ENCODE peak calls at places on chromosomes 4 and X, in five cellular contexts. N, T, F, P and S are unnamed samples. For H3K36me3 and H3K27me3, the result is how much of the 10 kb centered on the place peaks cover.

GRCh38 chr4:74174941-74175340 is 17.0 kb downstream of the MTHFD2L start:
- DNase-seq in N (no peak), T (no peak), F (no peak), P (no peak), S (no peak)

GRCh38 chrX:138917781-138918180 is 206.3 kb upstream of the FGF13 start:
- DNase-seq in N (no peak), T (no peak), F (no peak), P (no peak), S (no peak)

GRCh38 chr4:176238819-176239218 is 30.2 kb downstream of the ASB5 start:
- DNase-seq in N (peak), T (no peak), F (no peak), P (no peak), S (no peak)

GRCh38 chr4:116515959-116516358 is 569.4 kb downstream of the TRAM1L1 start:
- DNase-seq in N (no peak), T (peak), F (no peak), P (peak), S (no peak)

GRCh38 chr4:74934016-74934821 is 1.3 kb downstream of the PARM1 start:
- DNase-seq in N (peak), T (peak), F (peak), P (peak), S (peak)

GRCh38 chr4:23915459-23916132 is 25.7 kb upstream of the PPARGC1A start:
- DNase-seq in N (no peak), T (no peak), F (no peak), P (no peak), S (no peak)

GRCh38 chrX:40146471-40147398 is 49.0 kb upstream of the BCOR start:
- DNase-seq in N (no peak), T (peak), F (peak), P (peak), S (peak)

GRCh38 chrX:151920530-151920929 is 7.8 kb downstream of the MAGEA4 start:
- DNase-seq in N (no peak), T (no peak), F (no peak), P (no peak), S (no peak)

GRCh38 chr4:81207793-81208192 is 7.2 kb downstream of the PRKG2 start:
- DNase-seq in N (peak), T (no peak), F (no peak), P (no peak), S (no peak)

GRCh38 chrX:3638280-3638873 is 75.1 kb downstream of the PRKX start:
- DNase-seq in N (peak), T (peak), F (no peak), P (peak), S (peak)

GRCh38 chrX:42025861-42026260 is 102.5 kb upstream of the CASK start:
- DNase-seq in N (no peak), T (no peak), F (no peak), P (no peak), S (no peak)

GRCh38 chrX:104316739-104317138 is 62.0 kb upstream of the ESX1 start:
- DNase-seq in N (no peak), T (no peak), F (no peak), P (no peak), S (no peak)

GRCh38 chr4:82423245-82424054 is 6.8 kb downstream of the HNRNPDL start:
- DNase-seq in N (no peak), T (no peak), F (no peak), P (no peak), S (no peak)

GRCh38 chr4:98687876-98688275 is 29.5 kb upstream of the TSPAN5 start:
- DNase-seq in N (no peak), T (no peak), F (no peak), P (no peak), S (no peak)

GRCh38 chrX:133980832-133981588 is 4.4 kb downstream of the GPC3 start:
- DNase-seq in N (no peak), T (no peak), F (no peak), P (no peak), S (peak)

GRCh38 chr4:2260336-2261109 is 1.4 kb downstream of the MXD4 start:
- DNase-seq in N (no peak), T (no peak), F (no peak), P (peak), S (no peak)

GRCh38 chr4:37648084-37648817 is 37.9 kb downstream of the RELL1 start:
- DNase-seq in N (peak), T (no peak), F (peak), P (peak), S (no peak)

GRCh38 chr4:157115613-157116340 is 39.8 kb downstream of the GLRB start:
- DNase-seq in N (no peak), T (no peak), F (no peak), P (no peak), S (no peak)

GRCh38 chrX:85244411-85245210 is 820 bp downstream of the ZNF711 start:
- DNase-seq in N (no peak), T (peak), F (no peak), P (no peak), S (peak)

GRCh38 chr4:107050525-107051135 is 14.5 kb upstream of the DKK2 start:
- DNase-seq in N (no peak), T (peak), F (no peak), P (no peak), S (no peak)

GRCh38 chrX:133337250-133337649 is 78.0 kb downstream of the GPC4 start:
- DNase-seq in N (no peak), T (no peak), F (no peak), P (peak), S (no peak)

GRCh38 chr4:111849726-111850284 is 295.4 kb upstream of the FAM241A start:
- DNase-seq in N (no peak), T (no peak), F (no peak), P (no peak), S (no peak)

GRCh38 chr4:77579406-77580076 is 26.1 kb upstream of the CXCL13 start:
- DNase-seq in N (peak), T (no peak), F (no peak), P (no peak), S (no peak)

GRCh38 chr4:56330691-56331090 is 56.6 kb downstream of the AASDH start:
- DNase-seq in N (peak), T (no peak), F (no peak), P (no peak), S (no peak)

GRCh38 chrX:85963736-85964135 is 83.6 kb downstream of the CHM start:
- DNase-seq in N (peak), T (no peak), F (no peak), P (no peak), S (no peak)

GRCh38 chrX:9566150-9566621 is 101.3 kb downstream of the TBL1X start:
- DNase-seq in N (peak), T (no peak), F (peak), P (peak), S (no peak)

GRCh38 chr4:3115637-3116300 is 41.3 kb downstream of the HTT start:
- DNase-seq in N (no peak), T (no peak), F (no peak), P (no peak), S (no peak)

GRCh38 chrX:18461431-18461830 is 36.0 kb downstream of the CDKL5 start:
- DNase-seq in N (no peak), T (no peak), F (no peak), P (no peak), S (no peak)

GRCh38 chrX:14697453-14697852 is 168.1 kb downstream of the GLRA2 start:
- DNase-seq in N (no peak), T (peak), F (no peak), P (peak), S (peak)

GRCh38 chrX:134537179-134537945 is 77.4 kb downstream of the HPRT1 start:
- DNase-seq in N (peak), T (no peak), F (no peak), P (no peak), S (no peak)

GRCh38 chr4:89727236-89727635 is 109.7 kb downstream of the SNCA start:
- DNase-seq in N (no peak), T (no peak), F (no peak), P (no peak), S (no peak)

GRCh38 chrX:38871129-38872029 is 70.1 kb downstream of the MID1IP1 start:
- DNase-seq in N (no peak), T (no peak), F (no peak), P (no peak), S (peak)

GRCh38 chr4:118767109-118767508 is 68.8 kb downstream of the SEC24D start:
- DNase-seq in N (no peak), T (no peak), F (no peak), P (no peak), S (no peak)

GRCh38 chrX:139784788-139785187 is 76.8 kb upstream of the MCF2 start:
- DNase-seq in N (no peak), T (no peak), F (no peak), P (no peak), S (no peak)

DNA sequence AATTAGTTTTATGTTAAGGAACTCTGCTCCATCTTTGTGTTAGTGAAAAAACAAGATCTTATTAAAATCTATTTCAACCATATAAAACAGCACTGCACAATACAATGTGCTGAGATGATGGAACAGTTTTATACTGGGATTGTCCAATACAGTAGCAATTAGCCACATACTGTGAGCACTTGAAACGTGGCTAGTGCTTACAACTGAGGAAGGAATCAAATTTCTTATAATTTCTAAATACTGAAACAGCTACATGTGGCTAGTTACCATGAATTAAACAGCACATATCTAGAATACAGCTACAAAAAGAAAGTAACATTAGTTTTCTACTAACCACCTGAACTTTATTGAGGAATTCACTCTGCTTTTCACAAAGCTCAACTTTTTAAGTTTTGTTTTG is 14.7 kb downstream of the NFXL1 start:
- DNase-seq in N (no peak), T (no peak), F (no peak), P (no peak), S (no peak)
- H3K36me3 ChIP-seq in N (under half), T (half or more), F (half or more), P (half or more), S (under half)

GRCh38 chr4:8506373-8507250 is 66.0 kb downstream of the TRMT44 start:
- DNase-seq in N (peak), T (no peak), F (peak), P (peak), S (peak)
- H3K4me3 ChIP-seq in N (no peak), T (no peak), F (no peak), P (no peak), S (no peak)

DNA sequence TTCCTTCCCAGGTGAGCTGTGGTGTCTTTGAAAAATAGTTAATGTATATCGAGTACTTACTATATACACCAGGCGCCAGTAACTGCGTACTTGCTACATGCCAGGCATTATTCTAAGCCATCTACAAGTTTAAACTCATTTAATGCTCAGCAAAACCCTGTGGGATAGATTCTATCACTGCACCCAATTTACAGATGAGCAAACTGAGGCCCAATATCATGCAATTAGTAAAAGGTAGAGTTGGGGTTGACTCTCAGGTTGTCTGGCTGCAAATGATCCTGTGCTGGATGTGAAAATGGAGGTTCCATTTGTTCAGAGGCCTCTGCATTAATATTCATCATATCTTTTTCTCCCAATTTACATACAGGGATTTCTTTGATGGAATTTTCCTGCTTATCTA is 17.6 kb downstream of the NKX3-2 start:
- DNase-seq in N (no peak), T (no peak), F (no peak), P (no peak), S (no peak)
- H3K27me3 ChIP-seq in N (half or more), T (half or more), F (half or more), P (half or more), S (half or more)

DNA sequence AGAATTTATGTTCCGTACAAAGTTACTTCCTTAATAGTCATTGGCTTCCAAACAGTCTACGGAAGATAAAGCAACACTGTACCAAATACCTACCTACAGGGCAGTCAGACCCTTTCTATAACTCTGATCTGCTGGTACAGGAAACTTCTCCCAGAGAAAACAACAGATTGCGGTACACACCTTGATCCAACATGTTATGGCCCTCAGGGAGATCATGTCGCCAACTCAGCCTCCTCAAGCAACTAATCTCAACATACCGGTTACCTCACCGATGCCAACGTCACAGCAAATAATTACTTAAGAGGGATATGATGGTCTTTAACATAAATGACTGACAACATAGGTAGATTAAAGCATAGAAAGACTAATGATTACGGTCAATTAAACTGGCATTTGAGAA is 70.4 kb downstream of the RFC1 start:
- DNase-seq in N (no peak), T (no peak), F (no peak), P (no peak), S (no peak)
- H3K36me3 ChIP-seq in N (under half), T (under half), F (half or more), P (half or more), S (under half)

DNA sequence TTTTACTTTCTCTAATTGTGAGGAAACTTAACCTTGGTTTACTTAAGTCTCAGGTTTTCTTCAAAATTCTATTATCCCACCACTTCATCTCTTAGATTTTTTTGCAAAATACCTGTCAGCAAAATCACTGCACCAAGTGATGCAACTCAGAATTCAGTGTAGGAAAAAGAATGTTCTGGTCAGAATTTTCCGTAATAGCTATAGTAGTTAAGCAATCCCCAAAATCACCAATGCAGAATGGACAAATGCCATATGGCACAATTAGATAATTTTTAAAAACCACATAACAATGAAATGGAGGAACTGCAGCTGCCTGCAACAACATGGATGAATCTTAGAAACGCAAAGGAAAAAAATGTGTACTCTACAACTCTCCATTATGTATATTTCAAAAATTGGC is 373.1 kb downstream of the NAF1 start:
- DNase-seq in N (no peak), T (no peak), F (no peak), P (no peak), S (no peak)
- H3K4me3 ChIP-seq in N (no peak), T (no peak), F (no peak), P (no peak), S (no peak)

DNA sequence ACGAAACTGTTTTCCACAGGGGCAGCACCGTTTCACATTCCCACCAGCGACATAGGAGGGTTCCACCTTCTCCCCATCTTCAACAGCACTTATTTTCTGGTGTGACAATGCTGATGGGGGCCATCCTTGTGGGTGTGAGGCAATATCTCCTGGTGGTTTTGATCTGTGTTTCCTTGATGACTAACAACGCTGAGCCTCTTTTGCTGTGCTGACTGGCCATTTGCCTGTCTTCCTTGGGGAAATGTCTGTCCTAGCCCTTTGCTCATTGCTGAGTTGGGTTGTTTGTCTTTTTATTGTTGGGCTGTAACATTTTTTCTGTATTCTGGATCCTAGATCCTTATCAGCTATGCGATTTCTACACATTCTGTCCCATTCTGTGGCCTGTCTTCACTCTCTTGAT is 33.7 kb downstream of the ATP2B3 start:
- DNase-seq in N (peak), T (no peak), F (no peak), P (no peak), S (no peak)
- H3K27me3 ChIP-seq in N (under half), T (under half), F (under half), P (under half), S (under half)